ENCODE peak calls at places on chromosomes 12 and 14, in six cellular contexts. M is transverse colon, D is RWPE2, R is left ventricle myocardium inferior, X is AG04449, Y is lower leg skin. Q is an unnamed sample.
A peak's percentile ranks its signal among the peaks of the same experiment; 100 is the strongest.

GRCh38 chr12:3170423-3171194 is 93.4 kb downstream of the TSPAN9 start:
- DNase-seq in M (no peak), D (no peak), R (no peak), X (peak; percentile 74), Y (no peak), Q (peak; percentile 85)

GRCh38 chr12:3190101-3190500 is 112.9 kb downstream of the TSPAN9 start:
- DNase-seq in M (no peak), D (no peak), R (no peak), X (no peak), Y (no peak), Q (no peak)

GRCh38 chr12:40446385-40446784 is 221.6 kb downstream of the LRRK2 start:
- DNase-seq in M (no peak), D (no peak), R (no peak), X (no peak), Y (no peak), Q (no peak)

GRCh38 chr14:73238262-73238852 is 1.1 kb downstream of the PAPLN start:
- DNase-seq in M (no peak), D (peak; percentile 57), R (no peak), X (peak; percentile 44), Y (no peak), Q (peak; percentile 86)

GRCh38 chr12:98582093-98582492 is 11.4 kb upstream of the SLC25A3 start:
- DNase-seq in M (no peak), D (no peak), R (no peak), X (no peak), Y (no peak), Q (no peak)

GRCh38 chr12:111063296-111064026 is 143.1 kb upstream of the MYL2 start:
- DNase-seq in M (no peak), D (peak; percentile 93), R (no peak), X (no peak), Y (no peak), Q (no peak)

GRCh38 chr14:36014236-36014635 is 162.3 kb downstream of the PTCSC3 start:
- DNase-seq in M (no peak), D (no peak), R (no peak), X (no peak), Y (no peak), Q (no peak)

GRCh38 chr12:22287776-22288621 is 46.5 kb downstream of the ST8SIA1 start:
- DNase-seq in M (no peak), D (no peak), R (no peak), X (no peak), Y (no peak), Q (no peak)

GRCh38 chr12:48296586-48297396 is 53.9 kb downstream of the ZNF641 start:
- DNase-seq in M (peak; percentile 81), D (peak; percentile 75), R (peak; percentile 79), X (no peak), Y (peak; percentile 59), Q (peak; percentile 53)

GRCh38 chr14:95346820-95347219 is 27.1 kb upstream of the CLMN start:
- DNase-seq in M (no peak), D (no peak), R (no peak), X (no peak), Y (no peak), Q (no peak)

GRCh38 chr12:85278598-85279448 is 1.2 kb upstream of the ALX1 start:
- DNase-seq in M (no peak), D (no peak), R (no peak), X (no peak), Y (no peak), Q (no peak)

GRCh38 chr12:16581416-16581815 is 24.5 kb downstream of the LMO3 start:
- DNase-seq in M (no peak), D (no peak), R (no peak), X (no peak), Y (no peak), Q (no peak)

GRCh38 chr12:47741340-47741703 is 16.0 kb upstream of the ENDOU start:
- DNase-seq in M (peak; percentile 89), D (peak; percentile 74), R (peak; percentile 88), X (no peak), Y (peak; percentile 82), Q (no peak)

DNA sequence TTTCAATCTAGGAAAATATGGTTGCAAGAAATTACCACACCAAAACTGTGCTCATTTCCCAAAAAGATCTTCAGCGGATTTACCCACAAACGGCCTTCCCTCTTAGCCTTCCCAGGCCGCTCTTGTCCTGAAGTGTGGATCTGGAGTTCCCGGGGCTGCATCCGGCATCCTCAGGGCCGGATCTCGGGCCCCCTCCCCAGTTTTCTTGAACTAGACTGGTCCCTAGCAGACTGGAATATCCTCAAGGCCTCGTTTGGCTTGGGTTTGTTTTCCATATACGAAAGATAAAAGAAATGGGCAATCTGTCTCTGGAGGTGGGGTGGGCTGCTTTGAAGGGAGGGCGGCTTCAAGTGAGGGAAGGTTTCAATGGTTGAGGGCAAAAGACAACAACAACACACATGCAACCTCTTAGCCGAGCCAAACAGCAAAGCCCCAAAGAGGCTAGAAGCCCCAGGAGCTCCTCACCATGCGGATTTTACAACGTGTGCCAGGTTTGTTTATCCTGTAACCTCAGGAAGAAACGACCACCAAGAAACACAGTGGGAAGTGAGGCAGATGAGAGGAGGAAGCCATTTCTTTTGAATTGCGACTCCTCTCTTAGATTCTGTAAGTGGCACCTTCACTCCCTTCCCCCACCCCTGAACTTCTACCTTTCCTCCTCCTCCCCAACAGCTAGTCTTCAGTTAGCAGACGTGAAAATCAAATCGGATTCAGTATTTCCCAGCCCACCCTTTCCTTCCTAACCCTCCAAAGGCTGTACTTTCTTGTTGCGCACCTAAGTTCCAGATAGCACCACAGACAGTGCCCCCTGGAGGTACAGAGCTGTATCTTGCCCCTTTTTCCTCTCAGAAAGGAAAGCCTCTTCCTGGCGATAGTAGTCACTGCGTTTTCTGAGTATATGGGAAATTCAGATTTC is 2.6 kb downstream of the MYF6 start:
- DNase-seq in M (no peak), D (no peak), R (no peak), X (no peak), Y (no peak), Q (no peak)
- TF ChIP-seq CTCF in M (peak; percentile 10), D (peak; percentile 32), R (peak; percentile 14), X (no peak), Y (no peak), Q (peak; percentile 31)

GRCh38 chr12:52245962-52246577 is 13.0 kb downstream of the KRT7 start:
- DNase-seq in M (no peak), D (no peak), R (no peak), X (no peak), Y (no peak), Q (no peak)

GRCh38 chr12:52243264-52243773 is 10.3 kb downstream of the KRT7 start:
- DNase-seq in M (no peak), D (peak; percentile 65), R (no peak), X (no peak), Y (no peak), Q (no peak)

GRCh38 chr12:52245259-52245961 is 12.4 kb downstream of the KRT7 start:
- DNase-seq in M (no peak), D (no peak), R (no peak), X (no peak), Y (no peak), Q (no peak)

GRCh38 chr12:52243774-52244614 is 11.0 kb downstream of the KRT7 start:
- DNase-seq in M (peak; percentile 58), D (peak; percentile 91), R (peak; percentile 51), X (peak; percentile 54), Y (peak; percentile 86), Q (peak; percentile 80)

GRCh38 chr12:52244615-52244994 is 11.6 kb downstream of the KRT7 start:
- DNase-seq in M (no peak), D (peak; percentile 62), R (no peak), X (no peak), Y (no peak), Q (no peak)
- H3K4me3 ChIP-seq in M (no peak overlapping the region), D (no peak overlapping the region), R (no peak overlapping the region), X (no peak overlapping the region), Y (no peak overlapping the region), Q (no peak overlapping the region)

GRCh38 chr14:102046337-102047278 is 40.2 kb downstream of the HSP90AA1 start:
- DNase-seq in M (peak; percentile 90), D (no peak), R (peak; percentile 84), X (no peak), Y (peak; percentile 84), Q (peak; percentile 6)
- TF ChIP-seq CTCF in M (peak; percentile 38), D (peak; percentile 39), R (peak; percentile 68), X (no peak), Y (no peak), Q (peak; percentile 15)

GRCh38 chr14:23074906-23075305 is 17.6 kb upstream of the CDH24 start:
- DNase-seq in M (no peak), D (no peak), R (no peak), X (no peak), Y (no peak), Q (no peak)

GRCh38 chr14:23069413-23069806 is 12.1 kb upstream of the CDH24 start:
- DNase-seq in M (no peak), D (peak; percentile 51), R (no peak), X (no peak), Y (no peak), Q (no peak)

GRCh38 chr14:23071244-23071974 is 14.1 kb upstream of the CDH24 start:
- DNase-seq in M (peak; percentile 85), D (peak; percentile 90), R (peak; percentile 83), X (peak; percentile 80), Y (peak; percentile 85), Q (peak; percentile 87)

GRCh38 chr14:23070262-23071129 is 13.2 kb upstream of the CDH24 start:
- DNase-seq in M (no peak), D (no peak), R (no peak), X (no peak), Y (no peak), Q (no peak)

DNA sequence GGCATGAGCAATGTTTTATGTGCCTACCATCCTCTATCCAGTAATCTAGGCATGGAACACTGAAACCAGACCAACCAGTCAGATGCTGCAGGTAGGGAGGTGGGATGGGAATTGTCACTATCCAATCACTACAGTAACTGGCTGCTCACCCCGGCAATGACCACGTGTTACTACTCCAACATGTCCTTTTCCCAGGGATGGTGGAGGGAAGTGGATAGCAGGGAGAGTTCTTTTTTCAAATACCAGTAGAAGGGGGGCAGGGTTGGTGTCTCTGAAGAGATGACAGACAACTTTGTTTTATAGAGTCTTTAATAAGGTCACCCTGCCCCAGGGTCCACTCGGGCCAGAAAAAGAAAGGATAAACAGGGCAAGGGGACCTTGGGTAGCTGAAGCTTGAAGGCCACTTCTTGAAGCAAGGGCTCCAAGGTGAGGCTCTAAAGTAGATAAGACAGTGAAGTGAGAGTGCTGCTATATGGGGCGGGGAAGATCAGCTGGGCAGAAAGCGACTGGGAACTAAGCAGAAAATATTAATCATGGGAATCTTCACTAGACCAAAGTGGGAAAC is 14.7 kb upstream of the CDH24 start:
- DNase-seq in M (no peak), D (peak; percentile 62), R (no peak), X (no peak), Y (no peak), Q (no peak)
- H3K4me3 ChIP-seq in M (no peak overlapping the region), D (peak overlapping the region; percentile 48), R (peak overlapping the region; percentile 70), X (peak overlapping the region; percentile 86), Y (no peak overlapping the region), Q (peak overlapping the region; percentile 98)

GRCh38 chr12:78143717-78144116 is 313.0 kb downstream of the NAV3 start:
- DNase-seq in M (no peak), D (no peak), R (no peak), X (no peak), Y (no peak), Q (no peak)

GRCh38 chr12:78146365-78146772 is 315.7 kb downstream of the NAV3 start:
- DNase-seq in M (no peak), D (no peak), R (no peak), X (no peak), Y (no peak), Q (peak; percentile 26)

DNA sequence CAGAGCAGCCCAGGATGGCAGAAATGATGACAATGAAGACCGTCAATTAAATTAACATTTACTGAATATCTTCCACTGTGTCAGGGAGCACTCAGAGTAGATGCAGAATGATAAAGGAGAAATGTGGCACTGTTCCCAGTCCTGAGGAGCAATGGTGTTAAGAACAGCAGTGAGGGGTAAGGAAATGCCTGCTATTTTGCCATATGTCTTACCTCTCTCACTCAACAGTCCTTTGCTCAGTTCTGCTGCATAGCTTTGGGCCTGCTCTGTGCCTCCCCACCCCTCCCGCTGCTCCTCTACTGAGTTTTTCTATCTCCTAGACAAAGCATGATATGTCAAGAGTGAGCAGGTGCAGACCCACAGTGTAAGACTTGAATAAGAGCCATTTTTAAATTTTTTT is 318.8 kb downstream of the NAV3 start:
- DNase-seq in M (no peak), D (no peak), R (no peak), X (no peak), Y (no peak), Q (no peak)
- TF ChIP-seq CTCF in M (no peak), D (no peak), R (no peak), X (no peak), Y (no peak), Q (no peak)

Q was measured in astrocyte of the cerebellum.